ENCODE peak calls at places on chromosomes 6 and 20, in eight cellular contexts. X is fibroblast of mammary gland; W is EH; L is activated T-helper 9 cell treated with anti-CD3 and anti-CD28 coated beads, Interleukin-2, amount 50 U/mL, for 16 hours; P is D341Med; V is heart left ventricle; I is CD4-positive, CD25-positive, alpha-beta regulatory T cell; H is HTR-8/SVneo. N is an unnamed sample.

GRCh38 chr6:34792605-34793500 is 970 bp downstream of the BLTP3A start:
- DNase-seq in I (peak; percentile 27), V (no peak), P (peak; percentile 55), X (peak; percentile 74), H (peak; percentile 41), W (peak; percentile 65), L (no peak), N (peak; percentile 48)

GRCh38 chr6:50602191-50602810 is 111.0 kb upstream of the TFAP2D start:
- DNase-seq in I (no peak), X (peak; percentile 23), H (peak; percentile 9), L (no peak), W (peak; percentile 25), V (no peak), P (peak; percentile 20), N (peak; percentile 24)

GRCh38 chr6:17490724-17491123 is 97.3 kb downstream of the CAP2 start:
- DNase-seq in P (no peak), I (no peak), V (no peak), L (no peak), H (no peak), W (peak; percentile 47), X (no peak), N (no peak)

GRCh38 chr6:168120390-168121307 is 41.6 kb upstream of the FRMD1 start:
- DNase-seq in V (peak; percentile 5), P (peak; percentile 13), L (no peak), H (no peak), X (no peak), I (no peak), W (no peak), N (no peak)

GRCh38 chr20:52748235-52748950 is 223.8 kb upstream of the TSHZ2 start:
- DNase-seq in W (no peak), L (no peak), I (no peak), P (no peak), H (no peak), V (peak; percentile 24), X (peak; percentile 62), N (no peak)

GRCh38 chr6:76852776-76853175 is 610.5 kb downstream of the HTR1B start:
- DNase-seq in V (no peak), X (peak; percentile 12), P (no peak), W (peak; percentile 23), L (no peak), I (no peak), H (peak; percentile 1), N (no peak)

GRCh38 chr20:31608256-31608980 is 3.3 kb downstream of the ID1 start:
- DNase-seq in L (no peak), H (peak; percentile 57), P (peak; percentile 88), W (peak; percentile 50), I (no peak), X (peak; percentile 58), V (peak; percentile 81), N (peak; percentile 99)

GRCh38 chr6:2179950-2180349 is 65.5 kb downstream of the GMDS start:
- DNase-seq in P (no peak), H (no peak), I (no peak), V (no peak), W (peak; percentile 34), L (no peak), X (peak; percentile 35), N (no peak)

GRCh38 chr6:119035459-119035858 is 43.0 kb downstream of the FAM184A start:
- DNase-seq in L (no peak), X (no peak), P (no peak), W (no peak), V (no peak), I (no peak), H (no peak), N (no peak)

N was measured in Calu3.